ENCODE peak calls at places on chromosomes 11 and 22, in nine cellular contexts. B is fibroblast of mammary gland, Y is cardiac fibroblast, M is HFFc6, P is heart right ventricle, K is AG04450, C is endothelial cell, A is Caco-2, X is astrocyte of the spinal cord. S is an unnamed sample.

GRCh38 chr22:42976534-42976933 is 38.4 kb downstream of the PACSIN2 start:
- DNase-seq in B (no peak), Y (no peak), M (no peak), P (no peak), K (no peak), C (no peak), A (no peak), X (no peak), S (no peak)

GRCh38 chr11:102111011-102111786 is 952 bp downstream of the YAP1 start:
- DNase-seq in B (peak; percentile 69), Y (peak; percentile 95), M (peak; percentile 48), P (peak; percentile 76), K (no peak), C (peak; percentile 89), A (peak; percentile 99), X (peak; percentile 88), S (peak; percentile 89)

GRCh38 chr11:12585861-12586260 is 88.4 kb upstream of the TEAD1 start:
- DNase-seq in B (peak; percentile 23), Y (peak; percentile 13), M (no peak), P (peak; percentile 24), K (no peak), C (no peak), A (no peak), X (no peak), S (no peak)

GRCh38 chr22:27746918-27747317 is 54.6 kb downstream of the MN1 start:
- DNase-seq in B (no peak), Y (no peak), M (no peak), P (no peak), K (no peak), C (no peak), A (no peak), X (no peak), S (no peak)

GRCh38 chr11:9565822-9566560 is 7.5 kb upstream of the WEE1 start:
- DNase-seq in B (peak; percentile 100), Y (peak; percentile 99), M (peak; percentile 100), P (peak; percentile 57), K (peak; percentile 100), C (no peak), A (peak; percentile 91), X (peak; percentile 100), S (no peak)

GRCh38 chr22:20857247-20857643 is 1.4 kb downstream of the PI4KA start:
- DNase-seq in B (no peak), Y (no peak), M (no peak), P (no peak), K (no peak), C (no peak), A (no peak), X (no peak), S (no peak)

GRCh38 chr11:77842451-77843121 is 21.6 kb downstream of the AAMDC start:
- DNase-seq in B (peak; percentile 8), Y (peak; percentile 21), M (no peak), P (no peak), K (no peak), C (no peak), A (no peak), X (no peak), S (no peak)

GRCh38 chr11:82895437-82896091 is 4.7 kb downstream of the PRCP start:
- DNase-seq in B (no peak), Y (no peak), M (no peak), P (no peak), K (no peak), C (no peak), A (no peak), X (no peak), S (no peak)

GRCh38 chr22:29382575-29383328 is 5.6 kb downstream of the AP1B1 start:
- DNase-seq in B (no peak), Y (no peak), M (no peak), P (no peak), K (no peak), C (no peak), A (peak; percentile 87), X (no peak), S (no peak)

GRCh38 chr11:121063728-121064127 is 37.3 kb upstream of the TECTA start:
- DNase-seq in B (peak; percentile 11), Y (no peak), M (peak; percentile 3), P (no peak), K (no peak), C (peak; percentile 8), A (no peak), X (no peak), S (no peak)

GRCh38 chr11:611001-611996 is 4.5 kb downstream of the IRF7 start:
- DNase-seq in B (no peak), Y (no peak), M (no peak), P (no peak), K (no peak), C (no peak), A (no peak), X (no peak), S (no peak)

GRCh38 chr11:87324817-87325489 is 287.2 kb downstream of the TMEM135 start:
- DNase-seq in B (no peak), Y (no peak), M (no peak), P (no peak), K (no peak), C (no peak), A (no peak), X (no peak), S (no peak)

GRCh38 chr11:131217313-131218297 is 152.8 kb upstream of the NTM start:
- DNase-seq in B (peak; percentile 2), Y (no peak), M (peak; percentile 41), P (no peak), K (peak; percentile 3), C (peak; percentile 26), A (no peak), X (no peak), S (no peak)

GRCh38 chr11:11494348-11494747 is 127.5 kb downstream of the GALNT18 start:
- DNase-seq in B (no peak), Y (no peak), M (no peak), P (no peak), K (no peak), C (no peak), A (no peak), X (no peak), S (no peak)

GRCh38 chr11:60175860-60176275 is 7.0 kb downstream of the MS4A6A start:
- DNase-seq in B (no peak), Y (no peak), M (no peak), P (no peak), K (no peak), C (no peak), A (no peak), X (no peak), S (no peak)

GRCh38 chr22:30332994-30333706 is 6.4 kb upstream of the TBC1D10A start:
- DNase-seq in B (no peak), Y (no peak), M (no peak), P (no peak), K (no peak), C (no peak), A (no peak), X (no peak), S (no peak)

GRCh38 chr11:18526521-18527296 is at the start of gene TSG101:
- DNase-seq in B (peak; percentile 91), Y (peak; percentile 94), M (peak; percentile 92), P (peak; percentile 95), K (peak; percentile 82), C (peak; percentile 96), A (peak; percentile 97), X (peak; percentile 93), S (peak; percentile 97)
- TF ChIP-seq CTCF in B (no peak), Y (no peak), M (no peak), P (no peak), K (no peak), C (no peak), A (no peak), X (no peak), S (no peak)

DNA sequence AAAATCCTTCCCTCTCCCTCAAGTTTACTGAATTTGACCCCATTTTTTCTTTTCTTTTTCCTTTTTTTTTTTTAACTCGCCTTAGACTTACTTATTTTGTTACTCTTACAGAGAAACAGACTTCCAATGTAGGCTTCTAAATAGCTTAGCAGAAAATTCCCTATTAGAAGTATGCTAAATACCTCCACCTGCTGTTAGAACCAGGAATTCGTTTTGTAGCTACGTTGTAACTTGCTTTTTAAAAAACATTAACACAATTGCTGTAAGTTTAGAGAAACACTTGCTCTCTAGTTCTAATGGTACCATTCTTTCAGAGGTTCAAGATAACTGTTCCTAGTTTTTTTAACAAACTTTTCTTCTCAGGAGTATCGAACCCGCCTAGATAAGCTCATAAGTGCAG is 324.2 kb downstream of the DCDC1 start:
- DNase-seq in B (peak; percentile 7), Y (peak; percentile 2), M (no peak), P (no peak), K (no peak), C (no peak), A (no peak), X (peak; percentile 8), S (no peak)
- TF ChIP-seq CTCF in B (peak; percentile 20), Y (peak; percentile 32), M (no peak), P (peak; percentile 31), K (peak; percentile 22), C (peak; percentile 37), A (peak; percentile 36), X (peak; percentile 36), S (no peak)

GRCh38 chr11:123249354-123249753 is 54.3 kb upstream of the CLMP start:
- DNase-seq in B (peak; percentile 25), Y (peak; percentile 27), M (peak; percentile 25), P (no peak), K (no peak), C (no peak), A (no peak), X (no peak), S (no peak)
- TF ChIP-seq CTCF in B (no peak), Y (no peak), M (no peak), P (no peak), K (no peak), C (no peak), A (no peak), X (no peak), S (no peak)

DNA sequence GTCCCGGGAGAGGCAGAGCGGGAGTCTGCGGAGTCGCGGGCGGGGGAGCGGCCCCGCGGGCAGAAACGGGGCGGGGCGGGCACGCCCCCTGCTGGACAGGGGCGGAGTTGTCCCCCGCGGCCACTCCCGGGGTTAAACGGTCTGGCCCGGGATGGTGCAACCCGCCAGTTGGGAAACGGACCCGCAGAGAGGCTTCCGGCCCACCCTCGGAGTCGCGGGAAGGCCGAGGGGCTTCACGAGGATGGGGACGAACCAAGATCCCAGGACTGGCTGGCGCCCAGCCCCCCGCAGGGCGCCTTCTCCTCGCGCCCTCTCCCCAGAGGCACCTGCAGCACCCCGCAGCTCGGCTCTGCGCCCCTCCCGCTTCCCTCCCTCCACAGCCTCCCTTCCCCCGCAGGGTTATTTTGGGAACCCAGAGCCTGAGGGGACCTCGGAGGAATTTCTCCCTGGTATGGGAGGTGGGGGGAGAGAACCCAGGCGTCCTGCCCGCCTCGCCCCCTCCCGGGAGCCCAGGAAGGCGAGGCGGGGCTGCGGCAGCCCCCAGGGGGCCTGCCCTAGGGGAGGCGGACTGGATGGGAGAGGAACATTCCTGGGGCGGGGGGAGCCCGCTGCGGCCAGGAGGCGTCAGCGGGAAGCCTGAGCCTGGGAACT is 877 bp downstream of the RASGRP2 start:
- DNase-seq in B (no peak), Y (peak; percentile 45), M (no peak), P (peak; percentile 77), K (no peak), C (peak; percentile 86), A (peak; percentile 68), X (no peak), S (peak; percentile 93)
- TF ChIP-seq CTCF in B (peak; percentile 51), Y (peak; percentile 62), M (peak; percentile 94), P (peak; percentile 86), K (peak; percentile 73), C (peak; percentile 98), A (peak; percentile 95), X (peak; percentile 77), S (peak; percentile 91)

GRCh38 chr11:117054382-117054781 is 43.8 kb downstream of the SIK3 start:
- DNase-seq in B (no peak), Y (no peak), M (no peak), P (no peak), K (no peak), C (no peak), A (no peak), X (no peak), S (no peak)
- TF ChIP-seq CTCF in B (no peak), Y (no peak), M (no peak), P (no peak), K (no peak), C (no peak), A (no peak), X (no peak), S (no peak)

S was measured in psoas muscle.